ENCODE peak calls at places on chromosome 21, in eight cellular contexts. N, G, H, Z, B, K, I and M are unnamed samples.

GRCh38 chr21:15058718-15059316 is 6.0 kb downstream of the NRIP1 start:
- DNase-seq in N (no peak), G (peak), H (no peak), Z (no peak), B (no peak), K (no peak), I (peak), M (no peak)

GRCh38 chr21:44337941-44338895 is 972 bp downstream of the CFAP410 start:
- DNase-seq in N (peak), G (peak), H (peak), Z (peak), B (peak), K (peak), I (peak), M (peak)

GRCh38 chr21:27429612-27430361 is 462.9 kb upstream of the ADAMTS5 start:
- DNase-seq in N (no peak), G (no peak), H (no peak), Z (no peak), B (no peak), K (peak), I (no peak), M (peak)

GRCh38 chr21:25636727-25637126 is 2.3 kb upstream of the JAM2 start:
- DNase-seq in N (no peak), G (no peak), H (no peak), Z (no peak), B (no peak), K (no peak), I (no peak), M (no peak)

GRCh38 chr21:28521932-28522826 is 470.5 kb downstream of the LTN1 start:
- DNase-seq in N (no peak), G (peak), H (no peak), Z (no peak), B (no peak), K (no peak), I (peak), M (no peak)

GRCh38 chr21:37636152-37636860 is 269.7 kb downstream of the DYRK1A start:
- DNase-seq in N (no peak), G (peak), H (no peak), Z (no peak), B (no peak), K (peak), I (peak), M (peak)

GRCh38 chr21:39444406-39445145 is 1.0 kb downstream of the LCA5L start:
- DNase-seq in N (no peak), G (peak), H (no peak), Z (no peak), B (no peak), K (no peak), I (peak), M (no peak)

GRCh38 chr21:15278279-15278678 is 213.5 kb upstream of the NRIP1 start:
- DNase-seq in N (no peak), G (no peak), H (no peak), Z (no peak), B (no peak), K (no peak), I (no peak), M (no peak)

GRCh38 chr21:25573409-25574206 is 33.7 kb downstream of the MRPL39 start:
- DNase-seq in N (no peak), G (peak), H (no peak), Z (no peak), B (no peak), K (peak), I (peak), M (peak)

GRCh38 chr21:44489962-44490361 is 34.7 kb downstream of the LRRC3 start:
- DNase-seq in N (no peak), G (no peak), H (no peak), Z (no peak), B (no peak), K (no peak), I (no peak), M (no peak)

DNA sequence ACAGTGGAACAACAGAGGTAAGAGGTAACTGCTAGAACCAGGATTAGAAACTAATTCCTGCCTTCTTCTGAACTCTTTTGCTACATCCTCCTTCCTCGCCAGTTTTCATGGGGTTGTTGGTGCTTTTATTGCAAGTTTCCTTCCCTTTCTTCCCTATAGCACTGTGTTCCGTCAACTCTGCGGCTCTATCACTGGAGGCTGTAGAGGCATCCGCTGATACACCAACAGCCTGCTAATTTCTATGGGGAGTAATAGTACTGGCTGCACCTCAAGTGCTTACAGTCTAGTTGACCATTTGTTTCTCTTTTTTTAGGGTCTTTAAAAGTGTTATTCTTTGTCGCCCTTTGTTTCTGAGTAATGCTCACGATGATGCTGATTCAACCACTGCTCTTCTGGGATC is 781 bp downstream of the MIS18A start:
- DNase-seq in N (no peak), G (no peak), H (no peak), Z (no peak), B (no peak), K (no peak), I (peak), M (no peak)
- TF ChIP-seq CTCF in N (no peak), G (no peak), H (no peak), Z (no peak), B (no peak), K (no peak), I (no peak), M (no peak)

GRCh38 chr21:17947546-17947945 is 128.4 kb upstream of the C21orf91 start:
- DNase-seq in N (no peak), G (no peak), H (no peak), Z (no peak), B (no peak), K (no peak), I (no peak), M (no peak)
- H3K4me3 ChIP-seq in N (no peak), G (no peak), H (no peak), Z (no peak), B (no peak), K (no peak), I (no peak), M (no peak)

GRCh38 chr21:23008803-23009202 is 2010.6 kb downstream of the NCAM2 start:
- DNase-seq in N (no peak), G (no peak), H (no peak), Z (no peak), B (no peak), K (no peak), I (no peak), M (peak)

GRCh38 chr21:23009360-23009759 is 2011.2 kb downstream of the NCAM2 start:
- DNase-seq in N (no peak), G (no peak), H (no peak), Z (no peak), B (no peak), K (no peak), I (no peak), M (no peak)

DNA sequence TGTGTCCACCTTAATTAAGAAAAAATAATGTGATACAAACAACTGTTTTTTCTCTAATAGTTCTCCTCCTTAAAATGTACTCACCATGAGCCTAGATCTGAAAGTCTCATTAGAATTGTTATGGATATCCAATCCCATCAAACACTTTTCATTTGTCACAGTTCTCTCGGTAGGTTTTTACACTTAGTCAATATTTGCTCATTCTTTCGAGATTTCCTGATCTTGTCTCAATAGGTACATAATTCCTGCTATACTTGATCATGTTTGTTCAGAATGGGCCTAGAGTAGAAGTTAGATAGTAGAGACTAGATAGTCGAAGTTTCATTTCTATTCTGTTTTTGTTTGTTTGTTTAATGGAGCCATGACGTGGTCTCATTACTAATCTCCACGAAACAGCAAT is 2005.7 kb downstream of the NCAM2 start:
- DNase-seq in N (no peak), G (no peak), H (no peak), Z (no peak), B (no peak), K (no peak), I (peak), M (no peak)
- TF ChIP-seq CTCF in N (no peak), G (no peak), H (no peak), Z (no peak), B (no peak), K (no peak), I (no peak), M (no peak)

GRCh38 chr21:33069994-33070811 is at the start of gene OLIG1:
- DNase-seq in N (peak), G (no peak), H (peak), Z (peak), B (no peak), K (no peak), I (peak), M (no peak)

GRCh38 chr21:33071878-33072306 is 2.0 kb downstream of the OLIG1 start:
- DNase-seq in N (peak), G (no peak), H (peak), Z (no peak), B (no peak), K (no peak), I (no peak), M (no peak)

GRCh38 chr21:33069645-33069993 is 322 bp upstream of the OLIG1 start:
- DNase-seq in N (no peak), G (no peak), H (no peak), Z (no peak), B (no peak), K (no peak), I (no peak), M (no peak)

GRCh38 chr21:33069243-33069642 is 698 bp upstream of the OLIG1 start:
- DNase-seq in N (no peak), G (no peak), H (no peak), Z (no peak), B (no peak), K (no peak), I (no peak), M (no peak)

GRCh38 chr21:33070921-33071877 is 1.3 kb downstream of the OLIG1 start:
- DNase-seq in N (no peak), G (no peak), H (peak), Z (no peak), B (no peak), K (no peak), I (no peak), M (no peak)
- H3K4me3 ChIP-seq in N (peak), G (no peak), H (peak), Z (peak), B (peak), K (no peak), I (peak), M (no peak)

DNA sequence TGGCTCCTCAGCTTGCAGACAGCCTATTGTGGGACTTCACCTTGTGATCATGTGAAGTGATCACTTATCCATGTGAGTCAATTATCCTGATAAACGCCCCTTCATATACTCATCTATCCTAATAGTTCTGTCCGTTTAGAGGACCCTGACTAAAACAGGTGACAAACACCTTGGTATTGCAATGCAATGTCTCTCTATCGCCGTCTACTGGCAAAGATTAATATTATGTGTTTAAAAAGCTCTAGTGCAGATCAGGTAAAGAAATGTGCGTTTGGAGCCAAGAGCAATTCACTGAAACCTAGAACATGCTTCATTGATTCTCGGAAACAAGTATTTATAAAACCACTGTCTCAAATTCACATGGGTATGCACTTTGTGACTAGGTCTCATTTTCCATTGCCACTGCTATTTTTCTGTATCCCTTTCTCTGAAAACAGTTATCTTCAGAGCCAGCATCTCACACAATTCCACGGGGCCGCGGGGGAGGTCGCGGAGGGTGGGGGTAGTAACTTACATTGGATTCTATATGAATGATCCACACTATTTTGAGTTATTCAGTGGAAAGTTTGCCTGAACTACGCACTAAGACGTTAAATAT is 554.6 kb upstream of the NCAM2 start:
- DNase-seq in N (no peak), G (no peak), H (no peak), Z (no peak), B (no peak), K (no peak), I (peak), M (no peak)
- TF ChIP-seq CTCF in N (peak), G (peak), H (peak), Z (no peak), B (no peak), K (no peak), I (peak), M (peak)

GRCh38 chr21:46273341-46273740 is 12.1 kb downstream of the MCM3AP start:
- DNase-seq in N (no peak), G (no peak), H (no peak), Z (no peak), B (no peak), K (no peak), I (no peak), M (no peak)
- H3K4me3 ChIP-seq in N (no peak), G (no peak), H (no peak), Z (no peak), B (no peak), K (no peak), I (no peak), M (no peak)

DNA sequence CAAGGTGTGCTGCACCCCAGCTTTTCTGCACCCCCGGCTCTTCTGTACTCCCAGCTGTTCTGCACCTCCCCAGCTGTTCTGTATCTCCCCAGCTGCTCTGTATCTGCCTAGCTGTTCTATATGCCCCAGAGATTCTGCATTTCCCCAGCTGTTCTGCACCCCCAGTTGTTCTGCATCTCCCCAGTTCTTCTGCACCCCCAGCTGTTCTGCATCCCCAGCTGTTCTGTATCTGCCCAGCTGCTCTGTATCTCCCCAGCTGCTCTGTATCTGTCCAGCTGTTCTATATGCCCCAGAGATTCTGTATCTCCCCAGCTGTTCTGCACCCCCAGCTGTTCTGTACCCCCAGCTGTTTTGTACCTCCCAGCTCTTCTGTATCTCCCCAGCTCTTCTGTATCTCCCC is 41.1 kb downstream of the UMODL1 start:
- DNase-seq in N (no peak), G (no peak), H (no peak), Z (no peak), B (no peak), K (no peak), I (no peak), M (no peak)
- TF ChIP-seq CTCF in N (no peak), G (no peak), H (no peak), Z (no peak), B (no peak), K (no peak), I (no peak), M (no peak)